ENCODE peak calls at places on chromosomes 13 and 19, in six cellular contexts. K is neural progenitor cell, N is PC-3, L is GM23338, T is MM.1S, P is fibroblast of lung. H is an unnamed sample.
A peak's percentile ranks its signal among the peaks of the same experiment; 100 is the strongest.

GRCh38 chr19:38173324-38174041 is 50.5 kb downstream of the DPF1 start:
- DNase-seq in P (peak; percentile 4), L (no peak), K (no peak), T (no peak), N (no peak), H (peak; percentile 96)

GRCh38 chr13:54574791-54575190 is 1546.2 kb downstream of the OLFM4 start:
- DNase-seq in L (no peak), P (no peak), K (no peak), T (no peak), N (peak; percentile 4), H (no peak)

GRCh38 chr13:33174980-33175379 is 110.6 kb downstream of the STARD13 start:
- DNase-seq in P (no peak), L (no peak), N (no peak), T (no peak), K (no peak), H (peak; percentile 27)

GRCh38 chr13:92487238-92487637 is 739.4 kb upstream of the GPC6 start:
- DNase-seq in P (no peak), K (no peak), N (no peak), L (no peak), T (no peak), H (no peak)

GRCh38 chr13:51453959-51454703 is 1.3 kb upstream of the INTS6 start:
- DNase-seq in K (peak; percentile 35), L (peak; percentile 53), P (no peak), N (peak; percentile 9), T (peak; percentile 7), H (peak; percentile 49)

GRCh38 chr13:79481685-79482052 is 714 bp downstream of the NDFIP2 start:
- DNase-seq in T (peak; percentile 26), N (peak; percentile 21), K (no peak), P (no peak), L (no peak), H (peak; percentile 32)

GRCh38 chr19:35109395-35110112 is 6.1 kb upstream of the FXYD3 start:
- DNase-seq in N (no peak), T (no peak), L (peak; percentile 30), P (no peak), K (peak; percentile 23), H (peak; percentile 7)

GRCh38 chr19:56125806-56126590 is 4.9 kb upstream of the ZNF787 start:
- DNase-seq in N (no peak), T (no peak), L (no peak), K (no peak), P (peak; percentile 47), H (no peak)

GRCh38 chr19:46471116-46471733 is at the start of gene PNMA8A:
- DNase-seq in K (peak; percentile 97), P (peak; percentile 63), L (peak; percentile 96), N (no peak), T (no peak), H (peak; percentile 84)

GRCh38 chr19:44813331-44814131 is 4.6 kb downstream of the BCAM start:
- DNase-seq in L (peak; percentile 70), T (no peak), P (no peak), K (no peak), N (no peak), H (no peak)

GRCh38 chr19:1455002-1455335 is 5.0 kb downstream of the APC2 start:
- DNase-seq in T (peak; percentile 70), L (no peak), K (no peak), P (no peak), N (peak; percentile 49), H (no peak)

GRCh38 chr13:99218969-99219368 is 18.3 kb downstream of the UBAC2 start:
- DNase-seq in L (no peak), P (no peak), T (no peak), N (no peak), K (no peak), H (no peak)

GRCh38 chr13:63481334-63481733 is 2065.7 kb upstream of the PCDH20 start:
- DNase-seq in L (no peak), P (peak; percentile 81), N (no peak), T (no peak), K (no peak), H (no peak)

GRCh38 chr19:36120092-36120983 is 5.1 kb downstream of the TBCB start:
- DNase-seq in T (no peak), P (no peak), N (no peak), L (no peak), K (no peak), H (no peak)

GRCh38 chr19:57248646-57249045 is 8.2 kb downstream of the ZNF805 start:
- DNase-seq in L (no peak), K (no peak), P (no peak), T (no peak), N (no peak), H (no peak)

GRCh38 chr13:106710267-106710666 is 142.3 kb upstream of the ARGLU1 start:
- DNase-seq in K (no peak), N (no peak), P (peak; percentile 90), T (no peak), L (no peak), H (no peak)

GRCh38 chr13:41782086-41782485 is 178.8 kb downstream of the VWA8 start:
- DNase-seq in L (peak; percentile 24), P (no peak), N (no peak), T (no peak), K (peak; percentile 55), H (no peak)

GRCh38 chr13:112943309-112944125 is 25.5 kb upstream of the MCF2L start:
- DNase-seq in K (peak; percentile 85), P (peak; percentile 11), T (no peak), L (peak; percentile 72), N (peak; percentile 28), H (peak; percentile 52)

GRCh38 chr13:37163626-37164365 is 58.3 kb upstream of the CSNK1A1L start:
- DNase-seq in N (no peak), P (peak; percentile 18), K (no peak), L (no peak), T (no peak), H (no peak)

GRCh38 chr19:48443262-48443661 is 2.5 kb upstream of the GRWD1 start:
- DNase-seq in T (no peak), L (peak; percentile 62), P (no peak), K (peak; percentile 26), N (no peak), H (peak; percentile 50)

GRCh38 chr19:51439021-51439465 is 19.2 kb downstream of the SIGLEC8 start:
- DNase-seq in K (peak; percentile 26), P (peak; percentile 2), T (no peak), L (peak; percentile 76), N (peak; percentile 46), H (peak; percentile 38)

GRCh38 chr13:50386527-50387123 is 371.4 kb downstream of the KCNRG start:
- DNase-seq in L (peak; percentile 47), P (peak; percentile 85), T (no peak), N (peak; percentile 12), K (peak; percentile 56), H (peak; percentile 10)

GRCh38 chr19:18444513-18444912 is 6.6 kb upstream of the ISYNA1 start:
- DNase-seq in L (no peak), N (no peak), P (no peak), K (no peak), T (no peak), H (no peak)

GRCh38 chr19:18443831-18444230 is 5.9 kb upstream of the ISYNA1 start:
- DNase-seq in N (no peak), K (no peak), P (no peak), L (no peak), T (no peak), H (no peak)

GRCh38 chr19:18443406-18443805 is 5.5 kb upstream of the ISYNA1 start:
- DNase-seq in K (no peak), L (no peak), P (no peak), T (no peak), N (no peak), H (no peak)

GRCh38 chr19:18441804-18442788 is 4.2 kb upstream of the ISYNA1 start:
- DNase-seq in K (no peak), T (no peak), P (no peak), N (no peak), L (peak; percentile 24), H (no peak)

GRCh38 chr19:18442941-18443340 is 5.0 kb upstream of the ISYNA1 start:
- DNase-seq in K (no peak), P (no peak), T (no peak), L (no peak), N (no peak), H (no peak)
- H3K4me2 ChIP-seq in K (no peak overlapping the region), P (no peak overlapping the region), T (no peak overlapping the region), L (no peak overlapping the region), N (no peak overlapping the region), H (no peak overlapping the region)

DNA sequence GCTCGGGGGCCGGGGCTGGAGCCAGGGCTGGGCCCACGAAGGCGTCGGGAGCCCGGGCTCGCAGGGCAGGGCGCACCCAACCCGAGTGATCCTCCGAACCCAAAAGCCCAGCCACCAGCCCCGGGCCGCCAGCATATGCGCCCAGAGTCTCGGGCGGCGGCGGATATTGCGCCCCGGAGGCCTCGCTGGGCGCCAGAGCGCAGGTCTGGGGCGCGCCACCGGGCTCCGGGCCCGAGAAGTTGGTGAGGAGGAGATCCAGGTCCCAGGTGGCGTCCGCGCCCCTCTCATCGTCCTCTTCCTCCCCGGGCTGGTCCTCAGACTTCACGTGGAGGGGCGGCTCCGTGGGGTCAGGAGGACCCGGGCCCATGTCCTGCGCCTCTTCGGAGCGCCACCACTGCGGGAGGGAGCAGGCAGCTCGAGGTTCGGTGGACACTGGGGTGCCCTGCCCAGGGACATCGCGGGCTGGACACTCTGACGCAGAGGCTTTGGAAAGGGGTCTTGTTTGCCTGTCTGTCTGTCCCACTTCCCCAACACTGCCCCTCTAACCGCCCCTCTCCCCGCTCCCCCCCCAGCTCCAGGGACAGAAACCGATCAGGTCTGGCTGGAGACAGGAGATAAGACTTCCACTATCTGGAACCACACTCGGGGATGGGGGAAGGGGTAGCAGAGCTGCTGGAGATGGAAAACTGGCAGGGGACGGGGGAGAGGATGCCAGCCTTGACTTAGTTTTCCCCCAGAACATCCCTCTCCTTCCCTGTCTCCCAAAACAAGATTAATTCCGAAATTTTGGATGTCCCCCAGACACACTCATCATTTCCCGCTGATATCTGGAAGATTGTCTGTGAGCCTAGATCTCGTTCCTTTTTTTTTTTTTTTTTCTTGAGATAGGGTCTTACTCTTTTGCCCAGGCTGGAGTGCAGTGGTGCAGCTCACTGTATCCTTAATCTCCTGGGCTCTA is 973 bp downstream of the KLF1 start:
- DNase-seq in K (peak; percentile 34), P (no peak), L (peak; percentile 72), N (no peak), T (no peak), H (no peak)
- TF ChIP-seq EZH2 in K (no peak), P (no peak), L (no peak), N (no peak), T (no peak), H (no peak)

DNA sequence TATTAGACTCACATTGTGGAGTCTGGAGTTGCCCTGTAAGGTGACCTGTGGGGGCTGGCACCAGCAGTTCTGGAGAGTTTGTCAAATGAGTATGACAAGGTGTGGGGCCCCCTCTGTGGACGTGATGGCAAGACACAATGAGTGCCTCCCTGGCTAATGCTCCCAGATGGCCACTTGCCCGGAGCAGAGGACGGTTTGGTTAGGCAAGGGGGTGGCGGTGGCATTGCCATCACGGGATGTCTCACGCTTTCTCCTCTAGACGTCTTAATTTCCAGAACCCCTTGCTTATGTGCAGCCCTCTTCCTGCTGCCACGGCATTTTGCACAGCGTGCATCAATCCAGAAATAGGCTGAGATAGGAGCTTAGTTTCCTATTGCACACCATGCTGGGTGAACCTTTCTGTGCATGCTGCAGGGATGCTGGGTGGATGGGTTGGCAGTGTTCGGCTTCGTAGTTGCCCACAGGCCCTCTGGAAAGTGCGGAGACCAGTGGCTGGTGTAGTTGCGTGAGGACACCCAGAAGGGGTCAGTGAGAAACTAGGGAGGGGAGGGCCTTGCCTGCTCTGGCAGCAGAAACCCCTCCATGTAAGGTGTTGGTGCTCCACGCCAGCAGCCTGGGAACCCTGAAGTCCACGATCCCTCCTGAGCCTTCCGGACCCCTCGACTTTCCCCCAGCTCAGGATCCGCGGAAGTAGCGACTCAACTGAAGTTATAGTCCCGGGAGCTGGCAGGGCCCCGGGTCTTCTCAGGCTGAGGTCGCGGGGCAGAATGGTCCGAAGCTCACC is 18.1 kb upstream of the LRP3 start:
- DNase-seq in K (peak; percentile 58), L (no peak), P (peak; percentile 33), T (peak; percentile 12), N (no peak), H (peak; percentile 64)
- H2AFZ ChIP-seq in K (peak overlapping the region; percentile 85), L (peak overlapping the region; percentile 88), P (peak overlapping the region; percentile 89), T (peak overlapping the region; percentile 90), N (peak overlapping the region; percentile 82), H (peak overlapping the region; percentile 85)

GRCh38 chr13:40490086-40490723 is 176.2 kb downstream of the FOXO1 start:
- DNase-seq in L (no peak), P (no peak), K (no peak), N (no peak), T (no peak), H (no peak)
- H3K4me2 ChIP-seq in L (no peak overlapping the region), P (no peak overlapping the region), K (no peak overlapping the region), N (no peak overlapping the region), T (no peak overlapping the region), H (no peak overlapping the region)